ENCODE peak calls at places on chromosomes 2 and 18, in four cellular contexts. D is ascending aorta, O is right cardiac atrium, V is brain microvascular endothelial cell. U is an unnamed sample.

GRCh38 chr2:28801726-28802125 is 8.9 kb upstream of the SPDYA start:
- DNase-seq in D (no peak), O (no peak), V (peak), U (no peak)

GRCh38 chr2:85578243-85579180 is 1.1 kb downstream of the VAMP8 start:
- DNase-seq in D (peak), O (peak), V (no peak), U (peak)

GRCh38 chr2:168008796-168009195 is 238.6 kb downstream of the STK39 start:
- DNase-seq in D (no peak), O (no peak), V (no peak), U (no peak)

GRCh38 chr2:31937741-31938140 is 73.1 kb downstream of the MEMO1 start:
- DNase-seq in D (no peak), O (no peak), V (no peak), U (no peak)

GRCh38 chr2:1088941-1089340 is 138.3 kb downstream of the SNTG2 start:
- DNase-seq in D (no peak), O (no peak), V (no peak), U (no peak)

GRCh38 chr2:12587729-12588522 is 128.8 kb upstream of the TRIB2 start:
- DNase-seq in D (peak), O (no peak), V (peak), U (no peak)

GRCh38 chr18:13022644-13023043 is 31.5 kb downstream of the CEP192 start:
- DNase-seq in D (no peak), O (no peak), V (no peak), U (no peak)

GRCh38 chr2:37326285-37326684 is 1.7 kb upstream of the PRKD3 start:
- DNase-seq in D (peak), O (no peak), V (peak), U (no peak)

GRCh38 chr2:50490991-50491390 is 540.9 kb downstream of the NRXN1 start:
- DNase-seq in D (no peak), O (no peak), V (no peak), U (no peak)

GRCh38 chr2:6993230-6993640 is 76.0 kb downstream of the RNF144A start:
- DNase-seq in D (no peak), O (peak), V (no peak), U (no peak)

GRCh38 chr2:43224571-43225092 is 1.8 kb downstream of the ZFP36L2 start:
- DNase-seq in D (no peak), O (peak), V (peak), U (peak)

GRCh38 chr18:49487711-49488310 is 777 bp upstream of the C18orf32 start:
- DNase-seq in D (no peak), O (no peak), V (no peak), U (no peak)

GRCh38 chr18:49486617-49486958 is 446 bp downstream of the C18orf32 start:
- DNase-seq in D (no peak), O (no peak), V (no peak), U (no peak)

GRCh38 chr18:49490246-49490762 is 3.3 kb upstream of the C18orf32 start:
- DNase-seq in D (no peak), O (no peak), V (no peak), U (no peak)

GRCh38 chr18:49483198-49483597 is 3.8 kb downstream of the C18orf32 start:
- DNase-seq in D (no peak), O (no peak), V (no peak), U (no peak)

DNA sequence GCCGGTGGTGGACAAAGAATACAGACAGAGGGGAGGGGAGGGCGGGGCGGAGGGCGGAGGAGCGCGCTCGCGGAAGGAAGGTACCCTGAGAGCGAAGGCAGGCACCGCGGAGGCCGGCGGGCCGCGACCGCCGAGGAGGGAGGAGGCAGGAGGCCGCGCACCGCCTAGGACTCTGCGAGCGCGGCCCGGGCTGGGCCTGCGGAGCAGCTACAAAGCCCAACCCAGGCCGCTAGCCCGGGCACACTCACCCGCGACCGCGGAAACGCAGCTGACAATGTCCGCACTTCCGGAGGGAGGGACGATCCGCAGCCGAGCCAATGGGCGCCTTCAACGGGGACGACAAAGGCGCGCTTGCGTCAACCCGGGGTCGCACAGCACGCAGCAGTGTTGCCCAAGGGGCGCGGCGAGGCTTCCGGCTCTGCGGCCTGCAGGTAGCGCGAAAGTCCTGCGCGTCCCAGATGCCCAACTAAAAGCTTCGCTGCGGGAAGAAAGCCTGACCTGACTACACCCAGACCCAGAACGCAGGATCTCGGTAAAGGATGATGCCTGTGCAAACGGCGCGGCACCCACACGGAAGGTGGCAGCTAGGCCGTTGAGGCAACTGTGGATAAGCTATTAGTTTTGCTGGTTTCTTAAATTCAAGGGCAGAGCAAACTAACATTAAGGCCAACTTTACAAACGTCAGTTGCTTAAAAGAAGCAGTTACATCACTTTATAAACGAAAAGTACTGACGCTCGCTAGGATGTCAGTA is at the start of gene C18orf32:
- DNase-seq in D (peak), O (peak), V (peak), U (peak)
- H3K27ac ChIP-seq in D (peak), O (peak), V (peak), U (peak)

GRCh38 chr2:40279479-40279878 is 172.4 kb downstream of the SLC8A1 start:
- DNase-seq in D (no peak), O (no peak), V (no peak), U (no peak)

GRCh38 chr2:40283111-40283909 is 168.6 kb downstream of the SLC8A1 start:
- DNase-seq in D (no peak), O (no peak), V (no peak), U (no peak)

GRCh38 chr2:40281021-40281940 is 170.6 kb downstream of the SLC8A1 start:
- DNase-seq in D (peak), O (peak), V (peak), U (no peak)

GRCh38 chr2:40284797-40285196 is 167.1 kb downstream of the SLC8A1 start:
- DNase-seq in D (no peak), O (no peak), V (peak), U (no peak)

GRCh38 chr2:40282428-40282827 is 169.5 kb downstream of the SLC8A1 start:
- DNase-seq in D (no peak), O (no peak), V (peak), U (no peak)
- H3K4me3 ChIP-seq in D (peak), O (peak), V (peak), U (peak)

DNA sequence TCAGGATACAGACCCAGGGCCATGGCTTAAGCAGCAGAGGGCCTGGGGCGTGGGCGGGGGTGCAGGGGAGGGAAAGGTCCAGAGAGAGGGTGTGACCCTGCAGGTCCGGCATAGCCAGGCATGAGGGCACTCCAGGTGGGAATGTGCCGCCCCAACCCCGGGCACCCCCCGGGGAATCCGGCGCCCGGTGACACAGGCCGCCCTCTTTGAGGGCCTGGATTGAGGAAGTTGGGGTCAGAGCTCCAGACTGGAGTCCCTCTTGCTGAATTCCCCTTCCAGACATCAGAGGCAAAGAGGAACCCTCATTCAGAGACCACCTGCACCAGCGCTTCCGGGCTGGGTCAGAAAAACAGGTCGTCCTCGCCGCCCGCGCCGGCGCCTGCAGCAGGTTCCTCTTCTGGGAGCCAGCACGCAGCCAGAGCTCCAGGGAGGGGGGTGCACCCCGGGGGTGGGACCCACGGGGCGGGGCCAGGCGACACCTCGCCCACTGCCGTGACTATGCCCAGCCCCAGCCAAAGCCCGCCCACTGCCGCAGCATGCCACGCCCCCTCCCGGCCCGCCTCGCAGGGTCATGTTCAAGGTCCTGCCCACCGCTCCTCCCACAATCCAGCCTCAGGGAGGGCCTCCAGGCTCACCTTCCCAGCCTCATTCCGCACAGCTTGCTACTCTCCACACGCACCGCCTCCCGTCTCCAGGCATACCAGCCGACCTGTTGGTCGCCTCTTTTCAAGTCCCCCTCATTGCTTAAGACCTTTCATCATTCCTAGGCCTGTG is 98.3 kb upstream of the ID2 start:
- DNase-seq in D (peak), O (peak), V (peak), U (peak)
- H3K27ac ChIP-seq in D (no peak), O (peak), V (no peak), U (peak)

DNA sequence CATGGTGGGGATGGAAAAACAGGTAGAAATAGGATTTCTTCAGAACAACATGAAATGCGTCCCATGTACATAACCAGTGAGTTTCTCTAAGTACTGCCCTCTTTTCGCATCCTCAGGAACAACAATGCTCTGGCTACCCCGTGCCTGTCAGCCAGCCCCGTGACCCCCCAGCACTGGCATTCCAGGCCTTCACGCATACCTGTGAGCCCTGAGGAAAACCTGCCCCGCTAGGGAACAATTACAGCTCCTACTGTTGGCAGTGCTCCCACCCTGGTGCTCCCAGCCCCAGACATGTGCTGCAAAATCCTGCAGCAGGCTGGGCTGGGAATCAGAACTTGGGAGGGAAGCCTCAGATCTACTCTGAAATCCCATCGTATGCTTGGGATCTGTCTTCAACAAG is 9.1 kb downstream of the SMAD7 start:
- DNase-seq in D (no peak), O (peak), V (no peak), U (no peak)
- H3K4me3 ChIP-seq in D (peak), O (peak), V (peak), U (peak)

DNA sequence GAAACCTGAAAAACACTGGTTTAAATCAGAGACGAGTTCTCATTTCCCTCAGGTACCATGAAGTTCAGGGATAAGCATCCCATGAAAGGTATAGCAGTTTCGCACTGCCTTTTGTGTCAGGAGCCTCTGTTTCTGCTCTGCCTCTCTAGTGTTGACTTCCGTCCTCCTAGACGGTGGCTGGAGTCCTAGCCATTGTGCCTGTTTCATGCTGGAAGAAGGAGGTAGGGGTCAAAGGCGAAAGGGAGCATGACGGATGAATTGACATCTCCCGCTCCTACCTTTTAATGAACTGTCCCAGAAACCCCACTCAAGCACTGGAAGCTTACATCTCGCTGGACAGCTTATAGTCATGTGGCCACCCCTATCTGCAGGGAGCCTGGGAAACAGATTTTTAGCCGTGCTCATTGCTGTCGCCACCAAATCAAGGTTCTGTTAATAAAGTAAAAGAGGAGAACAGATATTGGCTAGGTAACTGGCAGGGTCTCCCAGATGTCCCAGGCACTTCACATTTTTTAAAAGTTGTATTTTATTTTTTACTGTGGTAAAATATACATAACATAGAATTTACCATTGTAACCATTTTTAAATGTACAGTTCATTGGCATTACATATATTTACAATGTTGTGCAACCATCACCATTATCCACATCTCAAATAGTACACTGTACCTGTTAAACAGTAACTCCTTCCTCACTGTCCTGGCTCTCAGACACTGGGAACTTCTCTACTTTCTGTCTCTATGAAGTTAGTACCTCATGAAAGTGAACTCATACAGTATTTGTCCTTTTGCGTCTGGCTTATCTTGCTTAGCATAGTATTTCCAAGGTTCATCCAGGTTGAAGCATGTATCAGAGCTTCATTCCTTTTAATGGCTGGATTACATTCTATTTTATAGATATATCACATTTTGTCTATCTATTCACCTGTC is 55.0 kb upstream of the CTLA4 start:
- DNase-seq in D (no peak), O (no peak), V (no peak), U (no peak)
- H3K27ac ChIP-seq in D (peak), O (no peak), V (peak), U (peak)

DNA sequence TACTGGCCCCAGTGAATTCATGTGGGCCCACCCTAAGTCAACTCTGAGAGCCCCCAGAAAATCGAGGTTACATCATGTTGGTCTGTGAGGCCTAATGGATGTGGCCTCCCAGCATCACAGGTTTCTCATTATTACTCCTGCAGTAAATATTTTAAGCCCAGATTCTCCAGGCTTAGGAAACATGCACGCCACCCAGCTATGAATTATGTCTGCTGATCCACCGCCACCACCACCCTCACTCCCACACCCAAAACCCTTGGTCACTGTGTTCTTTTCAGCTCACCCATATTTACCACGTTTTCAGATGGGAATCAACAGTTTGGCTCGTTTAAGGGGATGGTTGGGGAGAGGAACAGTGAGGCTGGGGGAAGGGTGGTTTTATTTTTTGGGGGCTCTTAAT is 128.6 kb downstream of the NCK2 start:
- DNase-seq in D (no peak), O (no peak), V (no peak), U (no peak)
- H3K4me3 ChIP-seq in D (no peak), O (no peak), V (no peak), U (no peak)

DNA sequence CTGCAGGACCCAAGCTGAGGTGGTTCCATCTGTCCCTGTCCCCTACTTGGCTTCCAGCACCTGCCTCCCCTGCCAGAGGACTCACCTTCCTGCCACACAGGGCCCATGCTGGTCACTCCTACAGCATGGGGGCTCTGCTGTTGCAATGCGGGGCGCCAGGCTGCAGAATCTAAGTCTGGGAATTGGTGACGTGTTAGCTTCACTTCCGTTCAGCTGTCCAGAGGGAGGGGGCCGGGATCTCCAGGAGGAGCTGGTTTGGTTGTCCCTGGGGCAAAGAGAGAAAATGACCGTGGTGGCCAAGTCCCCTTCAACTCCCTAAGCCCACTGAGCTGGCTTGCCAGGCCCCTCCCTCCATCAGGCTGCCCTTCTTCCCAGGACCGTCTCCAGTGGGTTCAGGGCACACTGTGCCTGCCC is 69.5 kb downstream of the IL1R2 start:
- DNase-seq in D (no peak), O (peak), V (no peak), U (no peak)
- H3K27ac ChIP-seq in D (no peak), O (no peak), V (no peak), U (peak)

DNA sequence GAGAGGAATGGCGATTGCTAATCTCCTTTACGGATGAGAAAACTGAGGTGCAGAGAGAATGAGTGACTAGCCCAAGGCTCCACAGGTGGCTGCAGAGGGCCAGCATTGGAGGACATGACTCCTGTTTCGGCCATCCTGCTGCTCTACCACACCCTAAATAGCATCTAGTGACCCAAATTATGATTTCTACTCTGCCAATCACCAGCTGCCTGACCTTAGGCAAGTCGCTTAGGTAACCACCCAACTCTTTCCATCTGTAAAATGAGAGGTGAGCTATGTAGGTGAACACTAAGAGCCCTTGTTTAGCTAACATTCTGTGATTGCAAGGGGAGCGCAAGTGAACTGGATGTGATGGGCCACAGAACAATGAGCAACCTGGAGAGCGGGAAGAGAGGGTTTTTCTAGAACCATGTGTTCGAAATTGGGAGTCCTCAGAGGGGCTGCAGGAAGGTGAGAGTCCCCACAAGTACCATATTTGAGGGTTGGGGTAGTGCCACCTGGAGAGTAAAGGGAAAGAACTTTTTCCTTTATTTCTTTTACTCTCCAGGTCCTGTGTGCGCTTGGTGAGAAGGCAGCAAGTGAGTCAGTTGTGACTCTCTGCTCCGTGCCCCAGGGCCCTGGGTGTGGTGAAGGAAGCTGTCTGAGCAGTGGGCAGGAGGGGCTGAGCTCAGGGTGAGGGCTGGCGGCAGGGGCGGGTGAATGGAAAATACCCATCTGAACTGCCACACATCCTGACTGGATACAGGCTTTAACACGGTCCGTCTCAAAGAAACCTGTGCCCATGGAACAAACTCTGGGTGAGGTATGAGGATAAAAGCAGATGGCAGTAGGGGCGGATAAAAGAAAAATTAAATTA is 2.4 kb downstream of the CYP27C1 start:
- DNase-seq in D (no peak), O (no peak), V (no peak), U (no peak)
- H3K4me3 ChIP-seq in D (no peak), O (no peak), V (peak), U (no peak)

GRCh38 chr2:190062053-190062452 is 476 bp downstream of the MSTN start:
- DNase-seq in D (no peak), O (no peak), V (no peak), U (no peak)
- H3K27ac ChIP-seq in D (no peak), O (no peak), V (no peak), U (no peak)